ENCODE peak calls at places on chromosomes 4 and X, in nine cellular contexts. J is psoas muscle, B is GM12878, G is upper lobe of right lung, E is mesenchymal stem cell, R is testis, A is IMR-90, Q is esophagus squamous epithelium, U is heart right ventricle. M is an unnamed sample. For H3K9me3, the result is how much of the 10 kb centered on the place peaks cover.

GRCh38 chr4:40613456-40613855 is 16.2 kb downstream of the RBM47 start:
- DNase-seq in G (no peak), E (peak), B (no peak), U (no peak), R (no peak), A (peak), J (no peak), Q (no peak), M (peak)

GRCh38 chr4:108116423-108117168 is 52.1 kb downstream of the LEF1 start:
- DNase-seq in U (no peak), G (no peak), R (no peak), A (no peak), J (no peak), E (no peak), B (no peak), Q (no peak), M (no peak)

GRCh38 chrX:11629593-11630211 is 36.0 kb downstream of the ARHGAP6 start:
- DNase-seq in E (peak), U (peak), G (no peak), B (no peak), R (no peak), Q (no peak), A (peak), J (peak), M (peak)

GRCh38 chr4:119690871-119691270 is 62.3 kb upstream of the PDE5A start:
- DNase-seq in A (no peak), Q (no peak), G (no peak), E (no peak), R (no peak), B (no peak), U (no peak), J (no peak), M (no peak)

GRCh38 chr4:162241857-162242256 is 78.1 kb upstream of the FSTL5 start:
- DNase-seq in Q (no peak), R (no peak), E (no peak), G (no peak), B (no peak), A (no peak), U (no peak), J (no peak), M (no peak)

GRCh38 chr4:138259801-138260200 is 17.7 kb upstream of the SLC7A11 start:
- DNase-seq in B (no peak), Q (no peak), R (no peak), E (peak), U (no peak), G (no peak), J (no peak), A (peak), M (no peak)

GRCh38 chrX:148609766-148610698 is 109.6 kb downstream of the AFF2 start:
- DNase-seq in U (no peak), A (no peak), B (peak), G (no peak), R (no peak), E (no peak), J (no peak), Q (no peak), M (no peak)

GRCh38 chrX:115895678-115896329 is 274.7 kb upstream of the AGTR2 start:
- DNase-seq in Q (no peak), U (no peak), G (no peak), E (no peak), B (no peak), J (no peak), A (no peak), R (no peak), M (no peak)

GRCh38 chr4:90951037-90951436 is 823.8 kb downstream of the CCSER1 start:
- DNase-seq in J (no peak), B (no peak), E (peak), U (no peak), G (no peak), A (peak), R (no peak), Q (no peak), M (peak)

GRCh38 chr4:114302472-114302871 is 296.1 kb upstream of the UGT8 start:
- DNase-seq in J (no peak), Q (no peak), R (no peak), B (no peak), A (no peak), G (no peak), E (no peak), U (no peak), M (no peak)

GRCh38 chr4:176030391-176030790 is 35.2 kb upstream of the WDR17 start:
- DNase-seq in Q (no peak), A (no peak), U (no peak), J (no peak), E (no peak), B (no peak), G (no peak), R (no peak), M (no peak)

GRCh38 chrX:39073131-39073530 is 271.9 kb downstream of the MID1IP1 start:
- DNase-seq in R (no peak), G (no peak), A (no peak), B (no peak), J (no peak), Q (no peak), U (no peak), E (no peak), M (no peak)

GRCh38 chr4:83174844-83175414 is 60.4 kb upstream of the PLAC8 start:
- DNase-seq in R (no peak), B (peak), A (no peak), J (no peak), U (no peak), E (no peak), Q (no peak), G (no peak), M (no peak)

GRCh38 chrX:40380649-40381488 is 199.9 kb upstream of the ATP6AP2 start:
- DNase-seq in U (no peak), G (no peak), B (no peak), E (no peak), A (no peak), J (no peak), R (peak), Q (no peak), M (no peak)

GRCh38 chr4:83074086-83074704 is 39.2 kb downstream of the COPS4 start:
- DNase-seq in B (peak), E (peak), G (no peak), R (peak), A (peak), U (peak), Q (no peak), J (no peak), M (peak)

GRCh38 chr4:13670456-13671150 is 43.1 kb upstream of the BOD1L1 start:
- DNase-seq in Q (no peak), A (no peak), U (peak), J (no peak), R (no peak), G (no peak), B (no peak), E (no peak), M (no peak)

GRCh38 chr4:80454040-80454439 is 118.5 kb downstream of the CFAP299 start:
- DNase-seq in R (no peak), B (no peak), A (peak), J (no peak), Q (no peak), G (no peak), U (no peak), E (no peak), M (no peak)

GRCh38 chr4:131192318-131192717 is 1956.8 kb upstream of the PCDH10 start:
- DNase-seq in J (no peak), U (no peak), E (no peak), R (no peak), A (no peak), G (no peak), Q (no peak), B (no peak), M (no peak)

GRCh38 chrX:68669094-68669830 is 21.8 kb downstream of the STARD8 start:
- DNase-seq in B (no peak), E (no peak), U (no peak), G (no peak), R (no peak), J (no peak), Q (no peak), A (no peak), M (no peak)

GRCh38 chr4:109067509-109068205 is 234.8 kb downstream of the COL25A1 start:
- DNase-seq in J (peak), Q (no peak), B (no peak), A (peak), E (peak), G (no peak), U (no peak), R (peak), M (peak)

GRCh38 chr4:20493761-20494353 is 206.4 kb upstream of the PACRGL start:
- DNase-seq in Q (no peak), U (no peak), G (no peak), R (no peak), J (no peak), B (no peak), E (peak), A (peak), M (peak)

GRCh38 chr4:6126971-6127745 is 73.2 kb downstream of the JAKMIP1 start:
- DNase-seq in E (no peak), U (no peak), B (no peak), Q (no peak), R (no peak), J (no peak), G (peak), A (no peak), M (no peak)

GRCh38 chr4:119525771-119526712 is 102.6 kb downstream of the PDE5A start:
- DNase-seq in R (no peak), Q (no peak), E (peak), U (no peak), G (no peak), B (no peak), J (no peak), A (peak), M (no peak)

GRCh38 chrX:38636949-38637819 is 75.8 kb downstream of the TSPAN7 start:
- DNase-seq in R (no peak), B (no peak), A (no peak), U (no peak), Q (no peak), G (no peak), E (no peak), J (no peak), M (no peak)

GRCh38 chrX:21487832-21488231 is 113.6 kb downstream of the CNKSR2 start:
- DNase-seq in J (no peak), Q (no peak), B (no peak), U (no peak), R (no peak), E (no peak), A (peak), G (no peak), M (no peak)

GRCh38 chr4:38462659-38463058 is 201.3 kb upstream of the KLF3 start:
- DNase-seq in U (no peak), J (no peak), R (no peak), A (no peak), B (no peak), E (no peak), Q (no peak), G (no peak), M (no peak)

GRCh38 chr4:152937535-152938236 is 1.6 kb downstream of the FHDC1 start:
- DNase-seq in Q (no peak), R (peak), E (peak), B (no peak), U (peak), G (peak), A (peak), J (peak), M (no peak)

GRCh38 chr4:2299794-2300193 is 37.9 kb upstream of the MXD4 start:
- DNase-seq in R (no peak), E (no peak), A (no peak), Q (no peak), B (no peak), J (no peak), U (no peak), G (no peak), M (no peak)

GRCh38 chrX:118189628-118190027 is 73.0 kb upstream of the KLHL13 start:
- DNase-seq in B (no peak), A (no peak), Q (no peak), R (no peak), J (no peak), U (peak), G (no peak), E (no peak), M (no peak)

GRCh38 chrX:118183606-118184005 is 67.0 kb upstream of the KLHL13 start:
- DNase-seq in G (no peak), Q (no peak), B (no peak), A (no peak), R (no peak), J (no peak), E (no peak), U (no peak), M (no peak)

GRCh38 chrX:118188977-118189376 is 72.4 kb upstream of the KLHL13 start:
- DNase-seq in B (no peak), U (peak), J (no peak), Q (no peak), G (no peak), R (no peak), E (no peak), A (no peak), M (no peak)
- H3K27ac ChIP-seq in B (no peak), U (no peak), J (no peak), Q (no peak), G (no peak), R (no peak), E (no peak), A (no peak), M (no peak)

GRCh38 chrX:9342581-9343051 is 122.2 kb upstream of the TBL1X start:
- DNase-seq in B (no peak), U (peak), J (peak), E (peak), G (peak), Q (no peak), R (peak), A (peak), M (no peak)
- H3K4me3 ChIP-seq in B (no peak), U (peak), J (peak), E (peak), G (no peak), Q (peak), R (no peak), A (no peak), M (no peak)

DNA sequence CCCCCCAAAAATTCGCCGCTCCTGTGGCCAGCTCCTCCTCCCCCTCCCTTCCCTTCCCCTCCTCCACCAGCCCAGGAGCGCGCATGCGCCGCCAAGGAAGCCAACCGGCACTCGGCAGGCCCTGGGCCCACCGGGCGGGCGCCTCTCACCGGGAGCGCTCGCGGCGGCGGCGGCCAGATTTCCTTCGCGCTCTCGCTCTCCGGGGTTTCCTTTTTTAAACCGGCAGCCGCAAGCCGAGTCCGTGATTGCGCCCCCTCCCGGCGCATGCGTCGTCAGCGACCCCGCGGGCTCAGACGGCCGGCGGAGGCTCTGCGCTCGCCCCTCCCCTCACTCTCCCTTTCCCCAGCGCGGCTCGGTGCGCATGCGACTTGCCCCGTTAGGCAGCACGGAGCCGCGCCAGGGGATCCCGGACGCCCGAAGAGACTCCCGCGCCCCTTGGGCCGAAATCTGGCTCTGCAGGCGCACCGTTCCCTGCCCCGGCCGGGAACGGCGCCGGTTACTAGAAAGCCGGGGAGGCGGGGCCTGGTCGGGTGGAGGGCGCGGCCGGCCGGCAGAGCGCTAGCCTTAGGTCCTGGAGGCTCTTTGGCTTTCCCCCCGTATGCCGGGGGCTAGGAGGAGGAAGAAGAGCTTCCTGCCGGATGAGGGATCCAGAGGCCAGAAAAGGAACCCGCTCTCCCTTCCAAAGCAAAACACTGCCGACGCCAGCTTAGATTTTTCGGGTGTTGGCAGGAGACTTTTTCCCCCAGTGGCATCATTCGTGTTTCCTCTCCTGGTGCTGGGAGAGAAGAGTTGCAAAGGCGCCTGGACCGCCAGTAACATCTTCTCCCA is at the start of gene CLOCK:
- DNase-seq in B (no peak), E (peak), J (peak), G (peak), Q (peak), R (peak), U (peak), A (peak), M (peak)
- H3K9me3 ChIP-seq in B (under half), E (under half), J (under half), G (under half), Q (under half), R (under half), U (under half), A (under half), M (under half)

GRCh38 chr4:124631760-124632159 is 80.8 kb downstream of the ANKRD50 start:
- DNase-seq in B (no peak), A (peak), J (peak), G (no peak), U (peak), R (peak), Q (no peak), E (peak), M (peak)
- H3K27ac ChIP-seq in B (no peak), A (no peak), J (no peak), G (no peak), U (no peak), R (no peak), Q (no peak), E (peak), M (no peak)

GRCh38 chr4:140569307-140569638 is 512 bp upstream of the UCP1 start:
- DNase-seq in G (no peak), Q (no peak), E (no peak), J (no peak), A (no peak), B (no peak), U (no peak), R (no peak), M (no peak)
- H3K4me3 ChIP-seq in G (peak), Q (peak), E (peak), J (peak), A (no peak), B (no peak), U (peak), R (peak), M (peak)

M was measured in AG04450.